ENCODE peak calls at places on chromosomes 7 and 10, in six cellular contexts. One of them, this sample, is unnamed.

GRCh38 chr7:81036041-81036440 is 117.2 kb upstream of the SEMA3C start:
- DNase-seq in H9: no peak
- DNase-seq in IMR-90: no peak
- DNase-seq in H1: no peak
- DNase-seq in neuronal stem cell: no peak
- DNase-seq in mesenchymal stem cell: no peak
- DNase-seq in this sample: peak; percentile 38

GRCh38 chr10:627032-627992 is 62.2 kb downstream of the DIP2C start:
- DNase-seq in H9: no peak
- DNase-seq in IMR-90: no peak
- DNase-seq in H1: no peak
- DNase-seq in neuronal stem cell: no peak
- DNase-seq in mesenchymal stem cell: no peak
- DNase-seq in this sample: peak; percentile 38

GRCh38 chr10:51910189-51910588 is 210.8 kb upstream of the CSTF2T start:
- DNase-seq in H9: peak; percentile 64
- DNase-seq in IMR-90: peak; percentile 12
- DNase-seq in H1: peak; percentile 53
- DNase-seq in neuronal stem cell: no peak
- DNase-seq in mesenchymal stem cell: no peak
- DNase-seq in this sample: no peak

GRCh38 chr7:37698271-37698670 is 14.7 kb downstream of the GPR141 start:
- DNase-seq in H9: no peak
- DNase-seq in IMR-90: no peak
- DNase-seq in H1: no peak
- DNase-seq in neuronal stem cell: no peak
- DNase-seq in mesenchymal stem cell: no peak
- DNase-seq in this sample: no peak

GRCh38 chr10:60549686-60550085 is 160.0 kb upstream of the ANK3 start:
- DNase-seq in H9: no peak
- DNase-seq in IMR-90: no peak
- DNase-seq in H1: no peak
- DNase-seq in neuronal stem cell: no peak
- DNase-seq in mesenchymal stem cell: peak; percentile 17
- DNase-seq in this sample: peak; percentile 12

GRCh38 chr10:72030762-72031543 is 57.4 kb downstream of the SPOCK2 start:
- DNase-seq in H9: no peak
- DNase-seq in IMR-90: no peak
- DNase-seq in H1: no peak
- DNase-seq in neuronal stem cell: no peak
- DNase-seq in mesenchymal stem cell: no peak
- DNase-seq in this sample: no peak

GRCh38 chr10:19908991-19909699 is 92.9 kb downstream of the PLXDC2 start:
- DNase-seq in H9: no peak
- DNase-seq in IMR-90: no peak
- DNase-seq in H1: no peak
- DNase-seq in neuronal stem cell: no peak
- DNase-seq in mesenchymal stem cell: no peak
- DNase-seq in this sample: no peak

GRCh38 chr7:7210475-7211237 is 28.3 kb downstream of the C1GALT1 start:
- DNase-seq in H9: peak; percentile 97
- DNase-seq in IMR-90: no peak
- DNase-seq in H1: peak; percentile 93
- DNase-seq in neuronal stem cell: no peak
- DNase-seq in mesenchymal stem cell: no peak
- DNase-seq in this sample: no peak

GRCh38 chr7:130505753-130506152 is 13.9 kb downstream of the MEST start:
- DNase-seq in H9: no peak
- DNase-seq in IMR-90: peak; percentile 76
- DNase-seq in H1: no peak
- DNase-seq in neuronal stem cell: no peak
- DNase-seq in mesenchymal stem cell: peak; percentile 24
- DNase-seq in this sample: no peak

GRCh38 chr7:50418086-50418515 is 32.0 kb downstream of the FIGNL1 start:
- DNase-seq in H9: peak; percentile 90
- DNase-seq in IMR-90: peak; percentile 75
- DNase-seq in H1: peak; percentile 75
- DNase-seq in neuronal stem cell: peak; percentile 60
- DNase-seq in mesenchymal stem cell: peak; percentile 78
- DNase-seq in this sample: peak; percentile 88

GRCh38 chr7:57215423-57215822 is 83.2 kb upstream of the ZNF479 start:
- DNase-seq in H9: no peak
- DNase-seq in IMR-90: no peak
- DNase-seq in H1: no peak
- DNase-seq in neuronal stem cell: no peak
- DNase-seq in mesenchymal stem cell: no peak
- DNase-seq in this sample: no peak

GRCh38 chr7:25861704-25862253 is 290.2 kb upstream of the NFE2L3 start:
- DNase-seq in H9: no peak
- DNase-seq in IMR-90: no peak
- DNase-seq in H1: no peak
- DNase-seq in neuronal stem cell: no peak
- DNase-seq in mesenchymal stem cell: peak; percentile 29
- DNase-seq in this sample: peak; percentile 15

GRCh38 chr7:107958764-107959526 is 44.0 kb downstream of the LAMB1 start:
- DNase-seq in H9: no peak
- DNase-seq in IMR-90: peak; percentile 90
- DNase-seq in H1: no peak
- DNase-seq in neuronal stem cell: no peak
- DNase-seq in mesenchymal stem cell: peak; percentile 91
- DNase-seq in this sample: peak; percentile 86

GRCh38 chr10:58326967-58327381 is 7.8 kb upstream of the UBE2D1 start:
- DNase-seq in H9: peak; percentile 67
- DNase-seq in IMR-90: peak; percentile 42
- DNase-seq in H1: no peak
- DNase-seq in neuronal stem cell: no peak
- DNase-seq in mesenchymal stem cell: peak; percentile 6
- DNase-seq in this sample: peak; percentile 7

GRCh38 chr10:34814228-34815173 is 595 bp downstream of the PARD3 start:
- DNase-seq in H9: peak; percentile 73
- DNase-seq in IMR-90: peak; percentile 27
- DNase-seq in H1: no peak
- DNase-seq in neuronal stem cell: peak; percentile 54
- DNase-seq in mesenchymal stem cell: peak; percentile 59
- DNase-seq in this sample: peak; percentile 58

GRCh38 chr10:86594535-86594934 is 59.8 kb upstream of the OPN4 start:
- DNase-seq in H9: no peak
- DNase-seq in IMR-90: peak; percentile 60
- DNase-seq in H1: no peak
- DNase-seq in neuronal stem cell: no peak
- DNase-seq in mesenchymal stem cell: peak; percentile 76
- DNase-seq in this sample: no peak

GRCh38 chr10:43044444-43045245 is 32.2 kb upstream of the RET start:
- DNase-seq in H9: peak; percentile 28
- DNase-seq in IMR-90: no peak
- DNase-seq in H1: no peak
- DNase-seq in neuronal stem cell: no peak
- DNase-seq in mesenchymal stem cell: no peak
- DNase-seq in this sample: no peak

GRCh38 chr7:86644282-86645173 is 819 bp downstream of the GRM3 start:
- DNase-seq in H9: peak; percentile 65
- DNase-seq in IMR-90: no peak
- DNase-seq in H1: no peak
- DNase-seq in neuronal stem cell: peak; percentile 47
- DNase-seq in mesenchymal stem cell: no peak
- DNase-seq in this sample: no peak

GRCh38 chr10:110360857-110361474 is 56.2 kb upstream of the SMNDC1 start:
- DNase-seq in H9: no peak
- DNase-seq in IMR-90: no peak
- DNase-seq in H1: no peak
- DNase-seq in neuronal stem cell: no peak
- DNase-seq in mesenchymal stem cell: peak; percentile 55
- DNase-seq in this sample: no peak

GRCh38 chr7:158973941-158974785 is 117.8 kb downstream of the DYNC2I1 start:
- DNase-seq in H9: no peak
- DNase-seq in IMR-90: no peak
- DNase-seq in H1: no peak
- DNase-seq in neuronal stem cell: no peak
- DNase-seq in mesenchymal stem cell: no peak
- DNase-seq in this sample: no peak

GRCh38 chr10:26854524-26854923 is 6.2 kb downstream of the ABI1 start:
- DNase-seq in H9: no peak
- DNase-seq in IMR-90: peak; percentile 24
- DNase-seq in H1: no peak
- DNase-seq in neuronal stem cell: no peak
- DNase-seq in mesenchymal stem cell: no peak
- DNase-seq in this sample: peak; percentile 84

GRCh38 chr7:133940368-133940767 is 186.8 kb upstream of the LRGUK start:
- DNase-seq in H9: no peak
- DNase-seq in IMR-90: no peak
- DNase-seq in H1: no peak
- DNase-seq in neuronal stem cell: no peak
- DNase-seq in mesenchymal stem cell: no peak
- DNase-seq in this sample: no peak

GRCh38 chr7:157869793-157870192 is 533.0 kb downstream of the DNAJB6 start:
- DNase-seq in H9: no peak
- DNase-seq in IMR-90: no peak
- DNase-seq in H1: no peak
- DNase-seq in neuronal stem cell: no peak
- DNase-seq in mesenchymal stem cell: no peak
- DNase-seq in this sample: no peak

DNA sequence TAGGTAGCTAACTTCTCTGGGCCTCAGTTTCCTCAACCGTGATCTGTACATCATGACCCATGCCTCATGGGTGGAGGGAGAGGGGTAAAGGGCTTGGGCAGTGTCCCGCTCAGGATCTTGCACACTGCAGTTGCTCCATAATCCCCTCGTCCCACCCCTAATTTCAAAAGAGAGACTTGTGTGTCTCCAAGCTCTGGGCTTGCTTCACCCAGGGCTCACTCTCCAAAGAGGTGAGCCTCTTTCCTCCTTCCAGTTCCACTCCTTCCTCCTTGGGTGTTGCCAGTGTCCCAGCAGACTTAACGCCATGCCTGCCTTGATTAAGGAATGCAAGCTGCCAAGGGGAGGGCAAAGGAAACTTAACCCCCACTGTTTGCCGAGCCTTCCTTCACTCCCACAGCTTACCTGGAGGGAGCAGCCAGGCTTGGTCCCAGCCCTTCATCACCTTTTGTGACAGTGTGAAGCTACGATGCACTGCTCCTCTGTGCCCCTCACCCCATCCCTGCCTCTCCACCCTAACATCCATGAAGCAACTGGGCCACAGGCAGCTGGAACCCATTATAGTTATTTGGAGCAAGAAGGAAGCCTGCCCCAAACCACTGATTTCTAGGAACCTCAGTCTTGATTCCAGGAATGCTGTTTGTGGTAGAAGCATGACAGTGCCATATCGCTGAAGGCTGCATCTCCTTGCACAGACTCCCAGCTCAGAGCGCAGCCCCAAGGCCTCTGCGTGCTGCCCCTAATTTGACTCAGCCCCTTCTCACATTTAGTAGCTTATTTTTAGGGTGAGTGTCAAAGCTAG is 363.3 kb downstream of the TNS3 start:
- DNase-seq in H9: no peak
- DNase-seq in IMR-90: no peak
- DNase-seq in H1: no peak
- DNase-seq in neuronal stem cell: no peak
- DNase-seq in mesenchymal stem cell: no peak
- DNase-seq in this sample: no peak
- H4K91ac ChIP-seq in H9: no peak overlapping the region
- H4K91ac ChIP-seq in IMR-90: no peak overlapping the region
- H4K91ac ChIP-seq in H1: no peak overlapping the region
- H4K91ac ChIP-seq in neuronal stem cell: no peak overlapping the region
- H4K91ac ChIP-seq in mesenchymal stem cell: no peak overlapping the region
- H4K91ac ChIP-seq in this sample: peak overlapping the region; percentile 71

DNA sequence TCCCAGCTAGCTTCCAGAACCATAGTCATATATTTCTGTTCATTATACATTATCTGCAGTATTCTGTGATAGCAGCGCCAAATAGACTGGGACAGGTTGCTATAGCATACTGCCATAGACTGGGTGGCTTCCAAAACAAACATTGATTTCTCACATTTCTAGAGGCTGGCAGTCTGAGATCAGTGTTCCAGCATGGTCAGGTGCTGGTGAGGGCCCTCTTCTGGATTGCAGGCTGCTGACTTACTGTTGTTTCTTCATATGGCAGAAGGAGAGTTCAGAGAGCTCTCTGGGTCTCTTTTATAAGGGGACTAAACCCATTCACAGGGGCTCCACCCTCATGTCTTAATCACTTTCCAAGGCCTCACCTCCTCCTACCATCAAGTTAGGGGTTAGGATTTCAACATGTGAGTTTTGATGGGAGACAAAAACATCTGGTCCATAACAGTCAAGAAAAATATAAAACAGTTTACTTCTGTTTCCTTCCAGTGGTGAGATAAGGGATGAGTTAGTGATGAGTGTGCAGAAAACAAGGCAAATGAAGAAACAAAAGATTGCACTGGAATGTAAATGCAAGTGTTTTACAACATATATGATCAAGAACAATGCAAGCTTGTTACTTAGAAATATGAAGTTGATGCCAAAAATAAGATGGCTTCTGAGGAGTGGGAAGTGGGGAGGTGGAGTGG is 399.0 kb upstream of the C7orf33 start:
- DNase-seq in H9: no peak
- DNase-seq in IMR-90: no peak
- DNase-seq in H1: no peak
- DNase-seq in neuronal stem cell: no peak
- DNase-seq in mesenchymal stem cell: no peak
- DNase-seq in this sample: no peak
- H2BK5ac ChIP-seq in H9: no peak overlapping the region
- H2BK5ac ChIP-seq in IMR-90: no peak overlapping the region
- H2BK5ac ChIP-seq in H1: no peak overlapping the region
- H2BK5ac ChIP-seq in neuronal stem cell: no peak overlapping the region
- H2BK5ac ChIP-seq in mesenchymal stem cell: no peak overlapping the region
- H2BK5ac ChIP-seq in this sample: no peak overlapping the region

GRCh38 chr7:30721211-30721610 is 30.7 kb upstream of the INMT start:
- DNase-seq in H9: no peak
- DNase-seq in IMR-90: no peak
- DNase-seq in H1: no peak
- DNase-seq in neuronal stem cell: no peak
- DNase-seq in mesenchymal stem cell: no peak
- DNase-seq in this sample: no peak
- H4K91ac ChIP-seq in H9: no peak overlapping the region
- H4K91ac ChIP-seq in IMR-90: no peak overlapping the region
- H4K91ac ChIP-seq in H1: no peak overlapping the region
- H4K91ac ChIP-seq in neuronal stem cell: no peak overlapping the region
- H4K91ac ChIP-seq in mesenchymal stem cell: no peak overlapping the region
- H4K91ac ChIP-seq in this sample: no peak overlapping the region

GRCh38 chr10:126064512-126064911 is 168.1 kb downstream of the FANK1 start:
- DNase-seq in H9: no peak
- DNase-seq in IMR-90: no peak
- DNase-seq in H1: no peak
- DNase-seq in neuronal stem cell: no peak
- DNase-seq in mesenchymal stem cell: no peak
- DNase-seq in this sample: no peak

GRCh38 chr10:126065751-126066150 is 169.4 kb downstream of the FANK1 start:
- DNase-seq in H9: no peak
- DNase-seq in IMR-90: no peak
- DNase-seq in H1: no peak
- DNase-seq in neuronal stem cell: no peak
- DNase-seq in mesenchymal stem cell: no peak
- DNase-seq in this sample: no peak

GRCh38 chr10:126063353-126063791 is 167.0 kb downstream of the FANK1 start:
- DNase-seq in H9: no peak
- DNase-seq in IMR-90: peak; percentile 81
- DNase-seq in H1: no peak
- DNase-seq in neuronal stem cell: no peak
- DNase-seq in mesenchymal stem cell: peak; percentile 71
- DNase-seq in this sample: no peak

GRCh38 chr10:126068357-126068756 is 172.0 kb downstream of the FANK1 start:
- DNase-seq in H9: no peak
- DNase-seq in IMR-90: no peak
- DNase-seq in H1: no peak
- DNase-seq in neuronal stem cell: no peak
- DNase-seq in mesenchymal stem cell: no peak
- DNase-seq in this sample: no peak

GRCh38 chr10:126066491-126066890 is 170.1 kb downstream of the FANK1 start:
- DNase-seq in H9: no peak
- DNase-seq in IMR-90: no peak
- DNase-seq in H1: no peak
- DNase-seq in neuronal stem cell: no peak
- DNase-seq in mesenchymal stem cell: no peak
- DNase-seq in this sample: no peak
- H2BK5ac ChIP-seq in H9: no peak overlapping the region
- H2BK5ac ChIP-seq in IMR-90: no peak overlapping the region
- H2BK5ac ChIP-seq in H1: no peak overlapping the region
- H2BK5ac ChIP-seq in neuronal stem cell: no peak overlapping the region
- H2BK5ac ChIP-seq in mesenchymal stem cell: no peak overlapping the region
- H2BK5ac ChIP-seq in this sample: no peak overlapping the region